ENCODE peak calls at places on chromosomes 12 and 14, in eight cellular contexts. B, X, N, P, Z, H, L and S are unnamed samples. For H3K4me1 and H3K9me3, the result is how much of the 10 kb centered on the place peaks cover.

GRCh38 chr14:63676615-63677014 is 34.9 kb upstream of the WDR89 start:
- DNase-seq in H (no peak), Z (no peak), L (no peak), P (no peak), N (no peak), X (no peak), B (no peak), S (no peak)

GRCh38 chr14:101072531-101072930 is 169.0 kb upstream of the RTL1 start:
- DNase-seq in L (no peak), B (peak), X (no peak), P (no peak), Z (no peak), H (no peak), N (no peak), S (peak)

GRCh38 chr12:79420146-79420618 is 270.6 kb downstream of the PAWR start:
- DNase-seq in Z (peak), X (peak), L (peak), P (no peak), H (no peak), N (no peak), B (peak), S (no peak)

GRCh38 chr12:4934651-4935050 is 24.9 kb downstream of the KCNA1 start:
- DNase-seq in H (no peak), P (no peak), N (no peak), Z (no peak), X (no peak), L (no peak), B (no peak), S (no peak)

GRCh38 chr12:9039397-9039977 is 50.1 kb downstream of the KLRG1 start:
- DNase-seq in Z (peak), X (peak), B (peak), N (no peak), P (no peak), L (peak), H (no peak), S (peak)

GRCh38 chr14:33848706-33849454 is 102.0 kb downstream of the EGLN3 start:
- DNase-seq in H (peak), X (peak), P (peak), L (peak), B (peak), Z (peak), N (peak), S (peak)

GRCh38 chr12:124993568-124994434 is at the start of gene BRI3BP:
- DNase-seq in N (peak), B (peak), P (no peak), X (peak), L (no peak), H (no peak), Z (peak), S (peak)

GRCh38 chr14:56036353-56036752 is 81.9 kb upstream of the PELI2 start:
- DNase-seq in Z (no peak), N (no peak), B (no peak), P (no peak), H (no peak), X (no peak), L (no peak), S (no peak)

GRCh38 chr12:95473440-95473946 is 459 bp upstream of the METAP2 start:
- DNase-seq in L (peak), H (peak), B (peak), Z (peak), P (no peak), N (no peak), X (peak), S (peak)

GRCh38 chr12:109937371-109937770 is 37.3 kb downstream of the TCHP start:
- DNase-seq in P (no peak), L (no peak), X (peak), N (no peak), H (no peak), Z (no peak), B (no peak), S (no peak)

GRCh38 chr12:107277850-107278249 is 184.5 kb upstream of the CRY1 start:
- DNase-seq in H (no peak), Z (no peak), B (peak), X (peak), L (no peak), P (no peak), N (no peak), S (no peak)

GRCh38 chr14:69107407-69108003 is 45.4 kb downstream of the DCAF5 start:
- DNase-seq in X (peak), N (no peak), P (no peak), H (no peak), L (peak), Z (peak), B (peak), S (peak)

GRCh38 chr14:101502761-101503392 is 58.4 kb upstream of the DIO3 start:
- DNase-seq in Z (no peak), N (peak), P (peak), L (no peak), X (no peak), H (peak), B (no peak), S (no peak)

GRCh38 chr12:105882404-105882803 is 256.4 kb downstream of the NUAK1 start:
- DNase-seq in H (no peak), P (no peak), Z (peak), L (no peak), N (peak), B (no peak), X (no peak), S (no peak)

GRCh38 chr14:90839024-90839888 is 23.0 kb upstream of the TTC7B start:
- DNase-seq in L (no peak), X (peak), B (peak), H (peak), Z (peak), P (peak), N (peak), S (no peak)

GRCh38 chr12:1593232-1594044 is 943 bp downstream of the FBXL14 start:
- DNase-seq in X (peak), Z (peak), P (peak), H (peak), B (no peak), L (no peak), N (peak), S (peak)

GRCh38 chr14:33707751-33708150 is 243.1 kb downstream of the EGLN3 start:
- DNase-seq in P (no peak), L (no peak), X (no peak), B (no peak), H (no peak), Z (no peak), N (no peak), S (no peak)

GRCh38 chr12:26247873-26248272 is 52.5 kb downstream of the SSPN start:
- DNase-seq in N (no peak), H (no peak), X (no peak), B (no peak), L (no peak), P (no peak), Z (no peak), S (no peak)

GRCh38 chr12:118307069-118307954 is 65.4 kb downstream of the TAOK3 start:
- DNase-seq in H (no peak), B (peak), Z (peak), L (no peak), N (no peak), P (no peak), X (peak), S (no peak)

GRCh38 chr12:102169922-102170698 is 27.5 kb downstream of the PMCH start:
- DNase-seq in N (no peak), L (peak), B (peak), H (no peak), X (peak), Z (peak), P (no peak), S (peak)

GRCh38 chr14:89185919-89186849 is 230.8 kb downstream of the FOXN3 start:
- DNase-seq in P (no peak), N (peak), Z (peak), B (peak), X (no peak), H (no peak), L (peak), S (peak)

GRCh38 chr14:51724650-51725049 is 72.9 kb downstream of the FRMD6 start:
- DNase-seq in P (no peak), N (no peak), B (no peak), H (no peak), Z (no peak), X (no peak), L (no peak), S (no peak)

GRCh38 chr12:93785262-93786010 is 108.3 kb downstream of the CRADD start:
- DNase-seq in B (peak), L (peak), X (peak), H (peak), N (peak), Z (peak), P (peak), S (peak)

GRCh38 chr12:6961695-6962284 is 8.7 kb downstream of the PHB2 start:
- DNase-seq in X (peak), N (peak), L (peak), B (peak), H (peak), P (peak), Z (peak), S (peak)

GRCh38 chr12:6964605-6965025 is 5.8 kb downstream of the PHB2 start:
- DNase-seq in H (no peak), P (no peak), L (no peak), N (no peak), X (no peak), Z (no peak), B (no peak), S (no peak)

GRCh38 chr12:6962285-6963015 is 8.0 kb downstream of the PHB2 start:
- DNase-seq in P (no peak), Z (no peak), H (peak), X (no peak), L (no peak), B (no peak), N (no peak), S (no peak)

GRCh38 chr12:6963741-6964446 is 6.6 kb downstream of the PHB2 start:
- DNase-seq in Z (no peak), N (no peak), P (no peak), L (no peak), X (no peak), B (no peak), H (no peak), S (no peak)

DNA sequence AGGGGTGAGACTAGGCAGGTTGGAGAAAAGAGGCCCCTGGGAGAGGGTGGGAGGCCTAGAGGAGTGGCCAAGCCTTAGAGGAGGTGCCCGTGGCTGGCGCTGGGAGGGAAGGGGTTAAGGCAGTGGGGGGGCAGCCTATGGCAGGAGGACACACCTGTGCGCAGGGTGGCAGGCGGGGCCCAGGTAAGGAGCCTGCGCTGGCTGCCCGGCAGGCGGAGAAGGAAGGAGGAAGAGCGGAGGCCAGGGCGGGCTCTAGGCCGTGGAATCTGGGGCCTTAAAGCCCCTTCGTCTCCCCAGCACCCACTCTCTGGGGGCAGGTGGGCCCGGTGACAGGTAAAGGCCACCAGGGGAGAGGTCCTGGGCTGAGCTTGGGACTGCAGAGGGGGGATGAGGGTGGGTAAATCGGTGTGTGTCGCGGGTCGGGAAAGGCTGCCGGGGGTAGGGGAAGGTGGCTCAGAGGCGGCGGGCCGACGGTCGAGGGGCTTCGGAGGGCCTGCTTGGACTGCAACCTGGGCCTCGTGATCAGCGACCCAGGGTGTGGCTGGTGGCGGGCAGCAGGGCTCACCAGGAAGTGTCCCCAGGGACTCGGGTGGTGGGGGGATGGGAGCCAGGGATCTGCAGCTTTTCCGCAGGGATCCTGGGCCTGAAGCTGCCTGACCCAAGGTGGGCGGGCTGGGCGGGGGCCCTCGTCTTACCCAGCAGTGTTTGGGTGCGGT is 7.3 kb downstream of the PHB2 start:
- DNase-seq in B (no peak), L (peak), H (peak), P (peak), X (no peak), Z (no peak), N (peak), S (no peak)
- H3K4me1 ChIP-seq in B (under half), L (under half), H (under half), P (under half), X (under half), Z (under half), N (under half), S (under half)

DNA sequence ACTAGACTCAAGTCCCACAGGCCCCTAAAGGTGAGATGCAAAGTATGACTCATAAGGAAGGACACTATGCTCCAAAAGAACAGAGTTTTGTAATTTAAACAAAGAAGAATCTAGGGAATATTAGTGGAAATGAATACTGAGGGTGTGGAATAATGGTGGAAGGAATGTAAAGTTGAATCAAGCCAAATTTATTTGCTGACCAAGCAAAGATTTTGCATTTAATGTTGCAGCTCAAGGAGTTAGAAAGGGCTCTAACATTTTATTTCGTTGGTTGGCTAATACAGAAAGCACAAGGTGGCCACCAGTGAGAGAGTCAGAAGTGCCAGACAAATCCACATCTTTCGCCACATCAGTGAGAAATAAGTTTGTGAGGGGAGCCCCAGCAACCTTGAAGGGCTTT is 550.3 kb downstream of the FOXG1 start:
- DNase-seq in X (no peak), Z (no peak), L (no peak), B (no peak), P (no peak), N (no peak), H (no peak), S (no peak)
- H3K9me3 ChIP-seq in X (under half), Z (under half), L (under half), B (under half), P (under half), N (under half), H (under half), S (under half)

GRCh38 chr12:56117778-56118687 is at the start of gene ZC3H10:
- DNase-seq in B (peak), N (peak), H (peak), X (peak), Z (peak), P (peak), L (peak), S (peak)

GRCh38 chr12:56116267-56117081 is at the start of gene RPL41:
- DNase-seq in N (peak), P (peak), L (peak), H (peak), Z (peak), X (peak), B (peak), S (peak)

GRCh38 chr12:56110571-56110970 is 5.9 kb upstream of the RPL41 start:
- DNase-seq in P (no peak), X (no peak), B (no peak), N (no peak), L (no peak), Z (no peak), H (no peak), S (no peak)

GRCh38 chr12:56115329-56115728 is 1.1 kb upstream of the RPL41 start:
- DNase-seq in B (peak), L (no peak), Z (no peak), H (no peak), X (peak), P (no peak), N (peak), S (no peak)

DNA sequence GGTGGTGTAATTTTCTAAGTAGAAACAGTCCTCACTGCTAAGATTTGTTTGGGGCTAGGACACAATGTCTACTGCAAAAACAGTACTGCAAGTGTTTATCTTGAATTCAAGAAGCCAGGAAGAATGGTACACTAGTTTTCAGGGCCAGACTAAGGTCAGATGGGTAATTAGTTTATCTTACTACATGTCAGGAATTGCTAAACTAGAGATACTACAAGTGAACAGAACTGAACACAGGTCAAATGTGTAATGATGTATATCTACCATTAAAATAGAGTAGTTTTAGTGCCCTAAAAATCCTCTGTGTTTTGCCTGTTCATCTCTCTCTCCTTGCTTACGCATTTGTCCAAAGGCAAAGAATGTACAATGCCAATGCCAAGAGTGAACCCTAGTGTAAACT is 2.3 kb upstream of the RPL41 start:
- DNase-seq in L (no peak), P (no peak), Z (no peak), X (no peak), H (no peak), B (no peak), N (no peak), S (no peak)
- H3K4me3 ChIP-seq in L (no peak), P (no peak), Z (no peak), X (no peak), H (no peak), B (no peak), N (no peak), S (no peak)

GRCh38 chr12:53757095-53757770 is 5.5 kb upstream of the CISTR start:
- DNase-seq in Z (peak), H (peak), X (peak), N (peak), B (peak), L (peak), P (peak), S (peak)

GRCh38 chr12:53756300-53757094 is 4.7 kb upstream of the CISTR start:
- DNase-seq in N (no peak), B (no peak), P (no peak), X (no peak), Z (no peak), H (no peak), L (no peak), S (no peak)

GRCh38 chr12:53755451-53756290 is 3.9 kb upstream of the CISTR start:
- DNase-seq in N (no peak), L (no peak), Z (no peak), B (no peak), X (no peak), P (no peak), H (no peak), S (no peak)

GRCh38 chr12:53759261-53759660 is 7.5 kb upstream of the CISTR start:
- DNase-seq in H (no peak), Z (no peak), B (no peak), N (no peak), X (no peak), P (no peak), L (no peak), S (no peak)

DNA sequence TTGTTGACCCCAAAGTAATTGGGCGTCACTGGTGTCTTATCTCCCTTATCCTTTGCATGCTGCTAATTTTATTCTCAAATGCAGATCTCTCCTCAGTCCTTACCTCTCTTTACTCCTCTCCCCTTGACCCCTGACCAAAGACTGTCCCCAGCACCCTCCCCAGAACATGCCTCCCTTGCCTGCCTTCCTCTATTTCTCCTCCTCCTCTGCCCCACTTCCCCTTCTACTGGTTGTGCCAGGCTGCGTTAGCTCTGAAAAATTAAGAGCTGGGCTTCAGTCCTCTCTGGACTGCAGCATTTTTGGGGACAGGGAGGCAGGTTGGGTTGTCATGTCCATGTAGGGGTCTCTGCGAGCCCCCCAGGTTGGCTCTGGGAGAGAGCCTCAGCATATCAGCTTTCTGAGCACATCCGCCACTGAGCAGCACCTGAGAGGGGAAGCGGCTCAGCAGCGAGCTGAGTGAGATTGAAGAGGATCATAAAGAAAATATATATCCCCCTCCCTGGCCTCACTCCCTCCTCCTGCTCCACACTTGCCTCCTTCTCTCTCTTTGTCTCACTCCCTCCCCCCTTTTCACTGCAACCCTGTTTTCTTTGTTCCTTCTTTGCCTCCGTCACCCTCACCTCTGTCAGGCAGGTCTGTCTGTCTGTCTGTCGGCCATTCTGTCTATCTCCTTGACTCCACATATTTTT is 6.4 kb upstream of the CISTR start:
- DNase-seq in P (no peak), Z (no peak), B (no peak), X (no peak), L (no peak), H (no peak), N (no peak), S (no peak)
- H3K4me1 ChIP-seq in P (under half), Z (under half), B (under half), X (under half), L (under half), H (under half), N (under half), S (under half)

GRCh38 chr14:29144598-29144997 is 378.0 kb downstream of the FOXG1 start:
- DNase-seq in N (no peak), P (no peak), X (no peak), Z (no peak), B (peak), H (no peak), L (no peak), S (no peak)
- H3K9me3 ChIP-seq in N (under half), P (under half), X (under half), Z (under half), B (under half), H (under half), L (under half), S (under half)

DNA sequence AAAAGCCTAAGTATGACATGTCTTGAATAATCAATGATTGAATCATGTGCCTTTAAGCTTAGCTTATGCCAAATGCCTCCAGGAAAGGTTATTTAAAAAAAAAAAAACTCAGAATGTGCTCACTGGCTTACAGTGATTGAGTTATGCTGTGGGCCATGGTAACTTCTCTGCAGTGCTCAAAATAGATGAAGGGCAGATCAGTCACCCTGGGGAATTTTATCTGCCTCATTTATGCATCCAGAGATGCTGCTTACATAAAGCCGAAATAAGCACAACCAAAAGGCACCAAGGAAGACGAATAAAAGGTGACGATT is 118.7 kb upstream of the MDM1 start:
- DNase-seq in X (no peak), N (no peak), Z (no peak), H (no peak), L (no peak), P (no peak), B (no peak), S (no peak)
- H3K4me3 ChIP-seq in X (no peak), N (no peak), Z (no peak), H (no peak), L (no peak), P (peak), B (no peak), S (no peak)